ENCODE peak calls at places on chromosomes 11 and 22, in five cellular contexts. V, H, T, J and K are unnamed samples.

GRCh38 chr11:40403321-40403720 is 1056.1 kb downstream of the LRRC4C start:
- DNase-seq in V (no peak), H (no peak), T (no peak), J (peak), K (no peak)

GRCh38 chr11:23932485-23932898 is 564.4 kb upstream of the LUZP2 start:
- DNase-seq in V (peak), H (no peak), T (no peak), J (peak), K (no peak)

GRCh38 chr22:35065183-35065582 is 775 bp upstream of the ISX start:
- DNase-seq in V (no peak), H (no peak), T (no peak), J (no peak), K (no peak)

GRCh38 chr11:113994077-113994954 is 19.4 kb downstream of the HTR3A start:
- DNase-seq in V (no peak), H (no peak), T (peak), J (no peak), K (peak)

GRCh38 chr11:125457814-125458343 is 38.2 kb downstream of the FEZ1 start:
- DNase-seq in V (peak), H (no peak), T (no peak), J (peak), K (no peak)

GRCh38 chr11:35845860-35846259 is 98.0 kb upstream of the LDLRAD3 start:
- DNase-seq in V (no peak), H (no peak), T (no peak), J (no peak), K (no peak)

GRCh38 chr22:44409211-44409648 is 88.8 kb downstream of the RTL6 start:
- DNase-seq in V (no peak), H (no peak), T (no peak), J (no peak), K (no peak)

GRCh38 chr22:41564563-41564962 is 3.8 kb downstream of the CSDC2 start:
- DNase-seq in V (no peak), H (no peak), T (no peak), J (peak), K (no peak)

GRCh38 chr11:76245720-76246119 is 39.4 kb upstream of the WNT11 start:
- DNase-seq in V (no peak), H (no peak), T (no peak), J (no peak), K (no peak)

GRCh38 chr11:131109256-131109655 is 193.0 kb upstream of the SNX19 start:
- DNase-seq in V (peak), H (no peak), T (no peak), J (peak), K (no peak)

GRCh38 chr11:316891-317291 is 3.1 kb downstream of the IFITM1 start:
- DNase-seq in V (no peak), H (no peak), T (no peak), J (no peak), K (no peak)